ENCODE peak calls at places on chromosomes 6 and 20, in ten cellular contexts. One of them, this sample, is unnamed.

GRCh38 chr20:19079536-19080299 is 132.7 kb upstream of the SLC24A3 start:
- DNase-seq in HepG2: no peak
- DNase-seq in heart right ventricle: no peak
- DNase-seq in CD8-positive, alpha-beta T cell: no peak
- DNase-seq in hepatocyte: no peak
- DNase-seq in right atrium auricular region: no peak
- DNase-seq in CD8-positive, alpha-beta memory T cell: no peak
- DNase-seq in GM23338: no peak
- DNase-seq in right cardiac atrium: no peak
- DNase-seq in endothelial cell of umbilical vein: no peak
- DNase-seq in this sample: no peak

GRCh38 chr20:50198716-50199115 is 8.1 kb downstream of the CEBPB start:
- DNase-seq in HepG2: no peak
- DNase-seq in heart right ventricle: no peak
- DNase-seq in CD8-positive, alpha-beta T cell: no peak
- DNase-seq in hepatocyte: no peak
- DNase-seq in right atrium auricular region: no peak
- DNase-seq in CD8-positive, alpha-beta memory T cell: no peak
- DNase-seq in GM23338: no peak
- DNase-seq in right cardiac atrium: no peak
- DNase-seq in endothelial cell of umbilical vein: no peak
- DNase-seq in this sample: no peak

GRCh38 chr6:87237804-87238203 is 82.4 kb downstream of the ZNF292 start:
- DNase-seq in HepG2: peak
- DNase-seq in heart right ventricle: no peak
- DNase-seq in CD8-positive, alpha-beta T cell: no peak
- DNase-seq in hepatocyte: no peak
- DNase-seq in right atrium auricular region: no peak
- DNase-seq in CD8-positive, alpha-beta memory T cell: no peak
- DNase-seq in GM23338: peak
- DNase-seq in right cardiac atrium: no peak
- DNase-seq in endothelial cell of umbilical vein: peak
- DNase-seq in this sample: no peak

GRCh38 chr6:104477569-104477968 is 382.1 kb downstream of the HACE1 start:
- DNase-seq in HepG2: no peak
- DNase-seq in heart right ventricle: no peak
- DNase-seq in CD8-positive, alpha-beta T cell: no peak
- DNase-seq in hepatocyte: no peak
- DNase-seq in right atrium auricular region: no peak
- DNase-seq in CD8-positive, alpha-beta memory T cell: no peak
- DNase-seq in GM23338: no peak
- DNase-seq in right cardiac atrium: no peak
- DNase-seq in endothelial cell of umbilical vein: no peak
- DNase-seq in this sample: no peak

GRCh38 chr20:58584881-58585752 is 66.0 kb upstream of the STX16 start:
- DNase-seq in HepG2: no peak
- DNase-seq in heart right ventricle: no peak
- DNase-seq in CD8-positive, alpha-beta T cell: no peak
- DNase-seq in hepatocyte: no peak
- DNase-seq in right atrium auricular region: no peak
- DNase-seq in CD8-positive, alpha-beta memory T cell: no peak
- DNase-seq in GM23338: peak
- DNase-seq in right cardiac atrium: no peak
- DNase-seq in endothelial cell of umbilical vein: peak
- DNase-seq in this sample: no peak

GRCh38 chr6:165117121-165117520 is 192.3 kb downstream of the C6orf118 start:
- DNase-seq in HepG2: no peak
- DNase-seq in heart right ventricle: no peak
- DNase-seq in CD8-positive, alpha-beta T cell: no peak
- DNase-seq in hepatocyte: no peak
- DNase-seq in right atrium auricular region: no peak
- DNase-seq in CD8-positive, alpha-beta memory T cell: no peak
- DNase-seq in GM23338: no peak
- DNase-seq in right cardiac atrium: no peak
- DNase-seq in endothelial cell of umbilical vein: no peak
- DNase-seq in this sample: no peak

GRCh38 chr6:169251822-169252804 is 1.5 kb downstream of the THBS2 start:
- DNase-seq in HepG2: no peak
- DNase-seq in heart right ventricle: no peak
- DNase-seq in CD8-positive, alpha-beta T cell: no peak
- DNase-seq in hepatocyte: no peak
- DNase-seq in right atrium auricular region: no peak
- DNase-seq in CD8-positive, alpha-beta memory T cell: no peak
- DNase-seq in GM23338: peak
- DNase-seq in right cardiac atrium: no peak
- DNase-seq in endothelial cell of umbilical vein: no peak
- DNase-seq in this sample: no peak

GRCh38 chr6:158755636-158756035 is 63.5 kb downstream of the EZR start:
- DNase-seq in HepG2: no peak
- DNase-seq in heart right ventricle: no peak
- DNase-seq in CD8-positive, alpha-beta T cell: no peak
- DNase-seq in hepatocyte: no peak
- DNase-seq in right atrium auricular region: no peak
- DNase-seq in CD8-positive, alpha-beta memory T cell: no peak
- DNase-seq in GM23338: no peak
- DNase-seq in right cardiac atrium: no peak
- DNase-seq in endothelial cell of umbilical vein: no peak
- DNase-seq in this sample: no peak

GRCh38 chr6:125154184-125155135 is 887 bp downstream of the TPD52L1 start:
- DNase-seq in HepG2: peak
- DNase-seq in heart right ventricle: no peak
- DNase-seq in CD8-positive, alpha-beta T cell: no peak
- DNase-seq in hepatocyte: peak
- DNase-seq in right atrium auricular region: no peak
- DNase-seq in CD8-positive, alpha-beta memory T cell: no peak
- DNase-seq in GM23338: peak
- DNase-seq in right cardiac atrium: peak
- DNase-seq in endothelial cell of umbilical vein: no peak
- DNase-seq in this sample: no peak

GRCh38 chr6:150767585-150768164 is 97.8 kb upstream of the MTHFD1L start:
- DNase-seq in HepG2: no peak
- DNase-seq in heart right ventricle: peak
- DNase-seq in CD8-positive, alpha-beta T cell: no peak
- DNase-seq in hepatocyte: peak
- DNase-seq in right atrium auricular region: no peak
- DNase-seq in CD8-positive, alpha-beta memory T cell: no peak
- DNase-seq in GM23338: peak
- DNase-seq in right cardiac atrium: no peak
- DNase-seq in endothelial cell of umbilical vein: peak
- DNase-seq in this sample: peak

GRCh38 chr6:138307816-138308727 is 69.6 kb upstream of the SMIM28 start:
- DNase-seq in HepG2: peak
- DNase-seq in heart right ventricle: peak
- DNase-seq in CD8-positive, alpha-beta T cell: no peak
- DNase-seq in hepatocyte: peak
- DNase-seq in right atrium auricular region: no peak
- DNase-seq in CD8-positive, alpha-beta memory T cell: no peak
- DNase-seq in GM23338: peak
- DNase-seq in right cardiac atrium: peak
- DNase-seq in endothelial cell of umbilical vein: no peak
- DNase-seq in this sample: no peak

DNA sequence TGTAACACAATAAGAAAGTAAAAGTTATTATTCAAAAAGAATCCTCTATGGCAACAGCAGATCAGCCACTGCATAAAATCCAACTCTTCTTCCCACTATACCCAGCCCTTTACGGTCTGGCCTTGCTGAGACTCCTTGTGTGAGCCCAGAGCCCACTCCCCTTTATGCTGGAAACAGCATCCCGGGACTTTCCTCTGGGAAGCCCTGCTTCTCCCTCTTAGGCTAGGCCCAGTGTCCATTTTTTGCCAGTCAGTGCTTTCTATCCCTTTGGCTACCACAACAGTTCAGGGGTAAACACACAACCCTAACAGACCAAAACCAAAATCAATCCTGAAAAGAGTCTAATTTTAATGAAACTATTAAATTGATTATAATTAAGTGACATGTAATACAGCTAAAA is 20.6 kb downstream of the FKBP5 start:
- DNase-seq in HepG2: no peak
- DNase-seq in heart right ventricle: no peak
- DNase-seq in CD8-positive, alpha-beta T cell: no peak
- DNase-seq in hepatocyte: no peak
- DNase-seq in right atrium auricular region: no peak
- DNase-seq in CD8-positive, alpha-beta memory T cell: no peak
- DNase-seq in GM23338: no peak
- DNase-seq in right cardiac atrium: no peak
- DNase-seq in endothelial cell of umbilical vein: peak
- DNase-seq in this sample: no peak
- H3K27ac ChIP-seq in HepG2: no peak
- H3K27ac ChIP-seq in heart right ventricle: no peak
- H3K27ac ChIP-seq in CD8-positive, alpha-beta T cell: no peak
- H3K27ac ChIP-seq in hepatocyte: no peak
- H3K27ac ChIP-seq in right atrium auricular region: no peak
- H3K27ac ChIP-seq in CD8-positive, alpha-beta memory T cell: no peak
- H3K27ac ChIP-seq in GM23338: no peak
- H3K27ac ChIP-seq in right cardiac atrium: no peak
- H3K27ac ChIP-seq in endothelial cell of umbilical vein: peak
- H3K27ac ChIP-seq in this sample: no peak

DNA sequence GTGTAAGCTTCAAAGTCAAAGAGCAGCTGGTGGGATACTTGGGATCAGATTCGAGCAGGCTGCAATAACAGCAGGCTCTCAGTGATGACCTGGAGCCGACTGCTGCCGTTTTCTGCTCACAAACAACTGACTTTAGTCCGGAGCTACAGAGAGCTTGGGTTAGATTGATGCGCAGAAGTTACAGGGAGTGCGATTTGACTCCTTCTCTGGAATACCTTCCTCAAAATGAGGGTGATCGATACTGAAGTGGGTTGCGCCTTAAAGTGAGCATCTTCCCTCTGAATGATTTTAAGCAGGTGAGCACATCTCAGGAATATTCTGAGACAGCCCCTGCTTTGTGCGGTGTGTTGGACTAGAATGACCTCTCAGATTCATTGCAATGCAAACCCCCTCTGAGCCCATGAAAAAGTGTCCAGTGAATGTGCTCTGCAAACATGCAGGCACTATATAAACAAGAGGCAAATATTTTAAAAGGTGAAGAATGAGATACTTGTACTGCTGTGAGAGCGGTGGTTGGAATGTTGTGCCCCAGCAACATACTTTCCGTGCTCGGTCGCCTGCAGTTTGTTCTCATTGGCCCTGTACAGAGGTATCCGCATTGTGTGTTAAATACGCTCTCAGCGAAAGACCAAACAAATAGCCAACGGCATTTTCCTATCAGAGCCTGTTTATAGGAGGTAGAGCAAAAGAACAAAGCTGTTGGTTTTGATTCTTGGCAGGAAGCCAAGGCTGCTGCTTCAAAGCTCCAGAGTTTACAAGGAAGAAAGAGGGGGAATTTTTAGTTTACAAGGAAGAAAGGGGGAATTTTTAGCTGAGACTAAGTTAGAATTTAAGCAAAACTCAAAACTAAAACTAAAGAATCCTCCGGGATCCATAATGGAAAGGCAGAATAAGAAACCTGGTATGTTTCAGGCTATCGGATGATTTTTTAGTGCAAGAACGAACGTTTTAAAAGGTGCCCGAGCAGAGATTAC is 67.7 kb downstream of the PHACTR2 start:
- DNase-seq in HepG2: peak
- DNase-seq in heart right ventricle: peak
- DNase-seq in CD8-positive, alpha-beta T cell: no peak
- DNase-seq in hepatocyte: peak
- DNase-seq in right atrium auricular region: no peak
- DNase-seq in CD8-positive, alpha-beta memory T cell: no peak
- DNase-seq in GM23338: peak
- DNase-seq in right cardiac atrium: no peak
- DNase-seq in endothelial cell of umbilical vein: peak
- DNase-seq in this sample: peak
- H3K27ac ChIP-seq in HepG2: peak
- H3K27ac ChIP-seq in heart right ventricle: peak
- H3K27ac ChIP-seq in CD8-positive, alpha-beta T cell: no peak
- H3K27ac ChIP-seq in hepatocyte: peak
- H3K27ac ChIP-seq in right atrium auricular region: peak
- H3K27ac ChIP-seq in CD8-positive, alpha-beta memory T cell: no peak
- H3K27ac ChIP-seq in GM23338: peak
- H3K27ac ChIP-seq in right cardiac atrium: peak
- H3K27ac ChIP-seq in endothelial cell of umbilical vein: no peak
- H3K27ac ChIP-seq in this sample: peak

GRCh38 chr6:142413111-142413510 is 111.3 kb downstream of the ADGRG6 start:
- DNase-seq in HepG2: no peak
- DNase-seq in heart right ventricle: no peak
- DNase-seq in CD8-positive, alpha-beta T cell: no peak
- DNase-seq in hepatocyte: no peak
- DNase-seq in right atrium auricular region: no peak
- DNase-seq in CD8-positive, alpha-beta memory T cell: no peak
- DNase-seq in GM23338: no peak
- DNase-seq in right cardiac atrium: no peak
- DNase-seq in endothelial cell of umbilical vein: no peak
- DNase-seq in this sample: no peak
- H3K27ac ChIP-seq in HepG2: no peak
- H3K27ac ChIP-seq in heart right ventricle: no peak
- H3K27ac ChIP-seq in CD8-positive, alpha-beta T cell: no peak
- H3K27ac ChIP-seq in hepatocyte: no peak
- H3K27ac ChIP-seq in right atrium auricular region: no peak
- H3K27ac ChIP-seq in CD8-positive, alpha-beta memory T cell: no peak
- H3K27ac ChIP-seq in GM23338: no peak
- H3K27ac ChIP-seq in right cardiac atrium: no peak
- H3K27ac ChIP-seq in endothelial cell of umbilical vein: peak
- H3K27ac ChIP-seq in this sample: peak

GRCh38 chr6:5086294-5086890 is 1.3 kb downstream of the PPP1R3G start:
- DNase-seq in HepG2: no peak
- DNase-seq in heart right ventricle: no peak
- DNase-seq in CD8-positive, alpha-beta T cell: no peak
- DNase-seq in hepatocyte: no peak
- DNase-seq in right atrium auricular region: no peak
- DNase-seq in CD8-positive, alpha-beta memory T cell: no peak
- DNase-seq in GM23338: peak
- DNase-seq in right cardiac atrium: peak
- DNase-seq in endothelial cell of umbilical vein: no peak
- DNase-seq in this sample: no peak
- H3K27ac ChIP-seq in HepG2: no peak
- H3K27ac ChIP-seq in heart right ventricle: no peak
- H3K27ac ChIP-seq in CD8-positive, alpha-beta T cell: no peak
- H3K27ac ChIP-seq in hepatocyte: no peak
- H3K27ac ChIP-seq in right atrium auricular region: peak
- H3K27ac ChIP-seq in CD8-positive, alpha-beta memory T cell: no peak
- H3K27ac ChIP-seq in GM23338: no peak
- H3K27ac ChIP-seq in right cardiac atrium: no peak
- H3K27ac ChIP-seq in endothelial cell of umbilical vein: no peak
- H3K27ac ChIP-seq in this sample: no peak

GRCh38 chr6:139597781-139598368 is 223.4 kb upstream of the CITED2 start:
- DNase-seq in HepG2: peak
- DNase-seq in heart right ventricle: peak
- DNase-seq in CD8-positive, alpha-beta T cell: no peak
- DNase-seq in hepatocyte: peak
- DNase-seq in right atrium auricular region: peak
- DNase-seq in CD8-positive, alpha-beta memory T cell: no peak
- DNase-seq in GM23338: no peak
- DNase-seq in right cardiac atrium: peak
- DNase-seq in endothelial cell of umbilical vein: peak
- DNase-seq in this sample: no peak
- H3K27ac ChIP-seq in HepG2: peak
- H3K27ac ChIP-seq in heart right ventricle: no peak
- H3K27ac ChIP-seq in CD8-positive, alpha-beta T cell: no peak
- H3K27ac ChIP-seq in hepatocyte: peak
- H3K27ac ChIP-seq in right atrium auricular region: peak
- H3K27ac ChIP-seq in CD8-positive, alpha-beta memory T cell: no peak
- H3K27ac ChIP-seq in GM23338: no peak
- H3K27ac ChIP-seq in right cardiac atrium: peak
- H3K27ac ChIP-seq in endothelial cell of umbilical vein: no peak
- H3K27ac ChIP-seq in this sample: no peak

GRCh38 chr6:42141603-42142117 is 760 bp downstream of the C6orf132 start:
- DNase-seq in HepG2: no peak
- DNase-seq in heart right ventricle: no peak
- DNase-seq in CD8-positive, alpha-beta T cell: no peak
- DNase-seq in hepatocyte: peak
- DNase-seq in right atrium auricular region: no peak
- DNase-seq in CD8-positive, alpha-beta memory T cell: no peak
- DNase-seq in GM23338: no peak
- DNase-seq in right cardiac atrium: no peak
- DNase-seq in endothelial cell of umbilical vein: no peak
- DNase-seq in this sample: no peak
- H3K27ac ChIP-seq in HepG2: no peak
- H3K27ac ChIP-seq in heart right ventricle: no peak
- H3K27ac ChIP-seq in CD8-positive, alpha-beta T cell: no peak
- H3K27ac ChIP-seq in hepatocyte: peak
- H3K27ac ChIP-seq in right atrium auricular region: peak
- H3K27ac ChIP-seq in CD8-positive, alpha-beta memory T cell: no peak
- H3K27ac ChIP-seq in GM23338: no peak
- H3K27ac ChIP-seq in right cardiac atrium: no peak
- H3K27ac ChIP-seq in endothelial cell of umbilical vein: no peak
- H3K27ac ChIP-seq in this sample: no peak